ENCODE peak calls at places on chromosomes 2 and 18, in six cellular contexts. Q is left lung, F is SK-N-SH, X is left ventricle myocardium inferior, D is lower lobe of right lung, I is right lobe of liver. O is an unnamed sample.

GRCh38 chr2:159117658-159118057 is 149.2 kb downstream of the TANC1 start:
- DNase-seq in Q (no peak), F (no peak), X (no peak), D (no peak), I (no peak), O (no peak)

GRCh38 chr18:34709631-34710429 is at the start of gene DTNA:
- DNase-seq in Q (no peak), F (peak; percentile 18), X (no peak), D (no peak), I (no peak), O (no peak)

GRCh38 chr2:37783545-37783944 is 112.1 kb upstream of the CDC42EP3 start:
- DNase-seq in Q (no peak), F (no peak), X (no peak), D (no peak), I (no peak), O (no peak)

GRCh38 chr2:191247381-191248057 is 2.3 kb downstream of the MYO1B start:
- DNase-seq in Q (no peak), F (peak; percentile 75), X (no peak), D (no peak), I (peak; percentile 83), O (no peak)

GRCh38 chr2:30958571-30959220 is 151.4 kb upstream of the CAPN13 start:
- DNase-seq in Q (no peak), F (no peak), X (no peak), D (no peak), I (no peak), O (no peak)

GRCh38 chr2:237754182-237754581 is 44.4 kb upstream of the RBM44 start:
- DNase-seq in Q (no peak), F (no peak), X (no peak), D (no peak), I (no peak), O (no peak)

GRCh38 chr2:160322320-160322719 is 122.2 kb upstream of the ITGB6 start:
- DNase-seq in Q (no peak), F (no peak), X (no peak), D (no peak), I (no peak), O (no peak)

GRCh38 chr2:60334610-60335009 is 218.8 kb downstream of the BCL11A start:
- DNase-seq in Q (no peak), F (no peak), X (no peak), D (no peak), I (no peak), O (no peak)

GRCh38 chr2:25587361-25587760 is 86.0 kb downstream of the DTNB start:
- DNase-seq in Q (peak; percentile 67), F (peak; percentile 28), X (no peak), D (no peak), I (no peak), O (no peak)

GRCh38 chr2:160700006-160700405 is 206.4 kb upstream of the RBMS1 start:
- DNase-seq in Q (no peak), F (no peak), X (no peak), D (no peak), I (no peak), O (no peak)

GRCh38 chr18:304887-305529 is 37.2 kb upstream of the THOC1 start:
- DNase-seq in Q (no peak), F (no peak), X (no peak), D (no peak), I (no peak), O (no peak)

GRCh38 chr2:10658041-10658913 is 31.5 kb downstream of the NOL10 start:
- DNase-seq in Q (no peak), F (no peak), X (no peak), D (no peak), I (no peak), O (no peak)

GRCh38 chr2:56018202-56018601 is 94.6 kb upstream of the EFEMP1 start:
- DNase-seq in Q (no peak), F (no peak), X (no peak), D (no peak), I (no peak), O (no peak)

GRCh38 chr18:80198994-80199748 is 48.1 kb downstream of the PARD6G start:
- DNase-seq in Q (no peak), F (no peak), X (no peak), D (no peak), I (no peak), O (no peak)

GRCh38 chr18:48615566-48616401 is 77.0 kb downstream of the CTIF start:
- DNase-seq in Q (no peak), F (no peak), X (no peak), D (peak; percentile 54), I (no peak), O (no peak)

GRCh38 chr18:48108136-48108535 is 177.7 kb upstream of the SMAD2 start:
- DNase-seq in Q (no peak), F (no peak), X (no peak), D (no peak), I (no peak), O (no peak)

GRCh38 chr2:8332646-8333045 is 349.2 kb upstream of the ID2 start:
- DNase-seq in Q (no peak), F (no peak), X (no peak), D (no peak), I (no peak), O (no peak)

GRCh38 chr2:21912405-21912804 is 788.6 kb downstream of the TDRD15 start:
- DNase-seq in Q (no peak), F (no peak), X (no peak), D (no peak), I (no peak), O (no peak)

GRCh38 chr18:74456017-74456408 is 1.1 kb downstream of the DIPK1C start:
- DNase-seq in Q (no peak), F (no peak), X (no peak), D (no peak), I (no peak), O (no peak)

GRCh38 chr2:201830666-201831065 is 24.3 kb downstream of the CDK15 start:
- DNase-seq in Q (no peak), F (no peak), X (no peak), D (no peak), I (no peak), O (no peak)

GRCh38 chr2:212242739-212243138 is 295.9 kb downstream of the ERBB4 start:
- DNase-seq in Q (no peak), F (no peak), X (no peak), D (no peak), I (no peak), O (no peak)

GRCh38 chr2:128178650-128179460 is 87.9 kb downstream of the UGGT1 start:
- DNase-seq in Q (no peak), F (peak; percentile 59), X (peak; percentile 42), D (peak; percentile 59), I (peak; percentile 64), O (peak; percentile 17)

GRCh38 chr2:228519561-228519960 is 338.1 kb upstream of the SPHKAP start:
- DNase-seq in Q (no peak), F (no peak), X (no peak), D (no peak), I (no peak), O (no peak)

GRCh38 chr18:77066101-77066500 is 66.5 kb downstream of the MBP start:
- DNase-seq in Q (no peak), F (no peak), X (no peak), D (no peak), I (no peak), O (no peak)

GRCh38 chr2:45011621-45012602 is 2.7 kb upstream of the SIX2 start:
- DNase-seq in Q (no peak), F (peak; percentile 36), X (no peak), D (no peak), I (no peak), O (no peak)

GRCh38 chr2:121197369-121198091 is 87.5 kb downstream of the TFCP2L1 start:
- DNase-seq in Q (peak; percentile 91), F (no peak), X (peak; percentile 44), D (peak; percentile 94), I (peak; percentile 58), O (no peak)

GRCh38 chr2:74982581-74982980 is 24.1 kb downstream of the POLE4 start:
- DNase-seq in Q (no peak), F (no peak), X (no peak), D (no peak), I (no peak), O (no peak)
- TF ChIP-seq CTCF in Q (no peak), F (peak; percentile 22), X (no peak), D (no peak), I (no peak), O (no peak)

DNA sequence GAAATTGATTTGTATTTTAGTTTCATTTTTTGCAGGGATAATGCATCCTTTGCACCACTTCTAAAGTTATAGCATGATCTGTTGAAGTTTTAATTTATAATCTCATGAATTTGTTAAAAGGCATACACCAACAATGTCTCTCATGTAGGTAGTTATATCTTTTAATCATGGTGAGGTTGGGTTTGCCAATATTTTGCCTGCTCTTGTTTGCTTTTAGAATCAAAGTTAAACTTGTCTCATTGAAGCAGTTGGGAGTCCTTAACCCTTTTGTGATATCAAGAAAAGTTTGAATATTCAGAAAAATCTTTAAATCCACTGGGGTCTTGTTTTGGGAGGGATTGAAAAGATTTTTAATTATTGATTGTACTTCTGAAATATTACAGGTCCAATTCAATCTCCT is 31.7 kb downstream of the APLF start:
- DNase-seq in Q (no peak), F (no peak), X (no peak), D (no peak), I (no peak), O (no peak)
- H3K27me3 ChIP-seq in Q (no peaks in the 10 kb centered on the region), F (no peaks in the 10 kb centered on the region), X (no peaks in the 10 kb centered on the region), D (no peaks in the 10 kb centered on the region), I (no peaks in the 10 kb centered on the region), O (no peaks in the 10 kb centered on the region)

GRCh38 chr2:226220511-226220910 is 579.1 kb downstream of the IRS1 start:
- DNase-seq in Q (no peak), F (no peak), X (no peak), D (no peak), I (no peak), O (no peak)
- H3K27ac ChIP-seq in Q (no peak overlapping the region), F (no peak overlapping the region), X (no peak overlapping the region), D (no peak overlapping the region), I (no peak overlapping the region), O (no peak overlapping the region)

GRCh38 chr2:165560377-165560988 is 91.0 kb downstream of the CSRNP3 start:
- DNase-seq in Q (no peak), F (no peak), X (no peak), D (no peak), I (no peak), O (no peak)

GRCh38 chr2:165563468-165564225 is 94.1 kb downstream of the CSRNP3 start:
- DNase-seq in Q (no peak), F (no peak), X (no peak), D (no peak), I (no peak), O (no peak)

GRCh38 chr2:165562235-165562634 is 92.7 kb downstream of the CSRNP3 start:
- DNase-seq in Q (no peak), F (no peak), X (no peak), D (no peak), I (no peak), O (no peak)

DNA sequence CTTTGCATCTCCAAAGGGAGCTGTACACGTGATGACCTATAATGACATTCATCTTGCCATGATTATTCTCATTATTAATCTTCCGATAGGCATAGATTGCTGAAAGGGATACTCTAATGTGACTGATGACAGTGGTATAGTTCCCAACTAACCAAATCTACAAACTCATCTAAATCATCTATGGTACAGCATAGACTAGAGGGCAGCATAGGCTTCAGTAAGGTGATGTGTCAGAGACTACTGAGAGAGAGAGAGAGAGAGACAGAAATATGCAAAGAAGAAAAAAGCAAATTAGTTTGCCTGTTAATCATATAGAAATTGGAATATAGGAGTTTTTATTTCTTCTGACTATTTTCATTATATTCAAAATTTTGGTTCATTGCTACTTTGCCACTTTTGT is 89.3 kb downstream of the CSRNP3 start:
- DNase-seq in Q (no peak), F (no peak), X (no peak), D (no peak), I (no peak), O (no peak)
- TF ChIP-seq CTCF in Q (no peak), F (no peak), X (no peak), D (no peak), I (peak; percentile 11), O (no peak)

O was measured in CD4-positive, alpha-beta T cell.